ENCODE peak calls at places on chromosomes 6 and 20, in four cellular contexts. C, B, M and Q are unnamed samples.

GRCh38 chr6:79671605-79672266 is 40.6 kb downstream of the SH3BGRL2 start:
- DNase-seq in M (no peak), C (peak), B (no peak), Q (peak)

GRCh38 chr6:96742702-96743101 is 94.6 kb downstream of the GPR63 start:
- DNase-seq in C (no peak), B (no peak), M (no peak), Q (no peak)

GRCh38 chr6:41555326-41556300 is 9.4 kb downstream of the FOXP4 start:
- DNase-seq in B (no peak), C (no peak), M (no peak), Q (no peak)

GRCh38 chr6:36780517-36781210 is 58.6 kb downstream of the CPNE5 start:
- DNase-seq in M (no peak), B (no peak), C (no peak), Q (no peak)

GRCh38 chr20:24470782-24471582 is 1.6 kb downstream of the SYNDIG1 start:
- DNase-seq in B (peak), C (peak), M (peak), Q (no peak)

GRCh38 chr6:27791182-27791939 is 120.8 kb downstream of the OR2B2 start:
- DNase-seq in M (peak), C (peak), B (peak), Q (peak)

GRCh38 chr20:62413896-62414481 is 6.9 kb upstream of the CABLES2 start:
- DNase-seq in C (peak), M (no peak), B (no peak), Q (no peak)

GRCh38 chr6:168648240-168648639 is 207.3 kb downstream of the SMOC2 start:
- DNase-seq in B (no peak), C (no peak), M (no peak), Q (no peak)

GRCh38 chr20:23119456-23120216 is 33.5 kb upstream of the CD93 start:
- DNase-seq in C (no peak), B (no peak), M (no peak), Q (no peak)

GRCh38 chr6:46062312-46062711 is 46.7 kb upstream of the CLIC5 start:
- DNase-seq in C (no peak), B (no peak), M (no peak), Q (no peak)

GRCh38 chr6:44833248-44833647 is 445.7 kb downstream of the CDC5L start:
- DNase-seq in C (no peak), B (no peak), M (no peak), Q (no peak)

GRCh38 chr6:69392745-69393144 is 404.1 kb downstream of the LMBRD1 start:
- DNase-seq in C (no peak), B (no peak), M (no peak), Q (no peak)

GRCh38 chr20:51456511-51457280 is 85.8 kb downstream of the NFATC2 start:
- DNase-seq in B (no peak), C (peak), M (no peak), Q (peak)

GRCh38 chr20:25033250-25033940 is 24.5 kb downstream of the ACSS1 start:
- DNase-seq in B (no peak), M (no peak), C (no peak), Q (no peak)

GRCh38 chr6:157429248-157429647 is 48.3 kb downstream of the ZDHHC14 start:
- DNase-seq in M (no peak), C (no peak), B (no peak), Q (no peak)

GRCh38 chr20:38269715-38270114 is 9.2 kb upstream of the KIAA1755 start:
- DNase-seq in M (no peak), C (no peak), B (no peak), Q (no peak)

GRCh38 chr6:13709698-13710551 is 1.7 kb downstream of the RANBP9 start:
- DNase-seq in M (no peak), C (no peak), B (no peak), Q (peak)
- H3K18ac ChIP-seq in M (no peak), C (no peak), B (no peak), Q (peak)

GRCh38 chr6:32151885-32152311 is at the start of gene PRRT1:
- DNase-seq in M (peak), C (no peak), B (no peak), Q (peak)

GRCh38 chr6:32153835-32154513 is at the start of gene PPT2:
- DNase-seq in C (peak), M (peak), B (peak), Q (peak)

GRCh38 chr6:32151131-32151884 is 431 bp downstream of the PRRT1 start:
- DNase-seq in M (no peak), C (no peak), B (no peak), Q (no peak)

GRCh38 chr6:32153252-32153834 is 598 bp upstream of the PPT2 start:
- DNase-seq in M (peak), C (peak), B (no peak), Q (peak)

DNA sequence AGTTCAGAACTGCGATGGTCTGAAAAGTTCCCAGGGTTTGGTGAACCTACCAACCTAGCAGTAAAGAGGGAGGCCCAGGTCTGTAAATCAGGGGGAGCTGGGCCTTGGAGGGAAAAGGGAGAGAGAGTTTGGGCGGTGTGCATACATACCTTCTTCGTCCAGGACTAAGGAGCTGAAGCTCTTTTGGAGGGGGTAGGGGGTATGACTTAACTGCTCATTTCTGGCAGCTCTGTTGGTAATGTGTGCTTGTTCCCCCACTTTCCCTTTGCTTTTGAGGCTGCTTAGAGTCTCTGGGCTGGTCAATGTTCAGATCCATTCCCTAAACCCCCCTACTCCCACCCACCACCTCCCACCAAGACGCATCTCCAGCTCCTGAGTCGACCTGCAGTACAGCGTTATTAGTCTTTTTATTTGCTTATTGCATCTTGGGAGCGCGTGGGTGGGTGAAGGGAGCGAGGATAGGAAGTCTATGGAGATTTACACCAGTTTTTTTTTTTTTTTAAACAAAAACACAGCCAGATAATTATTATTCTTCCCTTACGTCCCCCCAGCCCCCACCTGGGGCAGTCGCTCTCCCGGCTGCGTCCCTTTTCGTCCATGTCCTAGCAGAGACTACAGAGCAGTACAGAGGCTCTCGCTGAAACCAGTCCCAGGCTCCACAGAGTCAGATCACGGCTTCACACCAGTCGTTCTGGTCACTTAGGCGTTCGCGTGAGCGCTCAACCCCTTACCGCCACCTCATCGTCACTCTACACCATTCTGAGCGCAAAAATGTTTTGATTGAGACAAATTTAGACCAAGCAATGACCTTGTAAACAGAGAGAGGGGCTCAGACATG is 894 bp upstream of the PRRT1 start:
- DNase-seq in B (no peak), C (no peak), M (no peak), Q (peak)
- H3K18ac ChIP-seq in B (peak), C (no peak), M (peak), Q (peak)

DNA sequence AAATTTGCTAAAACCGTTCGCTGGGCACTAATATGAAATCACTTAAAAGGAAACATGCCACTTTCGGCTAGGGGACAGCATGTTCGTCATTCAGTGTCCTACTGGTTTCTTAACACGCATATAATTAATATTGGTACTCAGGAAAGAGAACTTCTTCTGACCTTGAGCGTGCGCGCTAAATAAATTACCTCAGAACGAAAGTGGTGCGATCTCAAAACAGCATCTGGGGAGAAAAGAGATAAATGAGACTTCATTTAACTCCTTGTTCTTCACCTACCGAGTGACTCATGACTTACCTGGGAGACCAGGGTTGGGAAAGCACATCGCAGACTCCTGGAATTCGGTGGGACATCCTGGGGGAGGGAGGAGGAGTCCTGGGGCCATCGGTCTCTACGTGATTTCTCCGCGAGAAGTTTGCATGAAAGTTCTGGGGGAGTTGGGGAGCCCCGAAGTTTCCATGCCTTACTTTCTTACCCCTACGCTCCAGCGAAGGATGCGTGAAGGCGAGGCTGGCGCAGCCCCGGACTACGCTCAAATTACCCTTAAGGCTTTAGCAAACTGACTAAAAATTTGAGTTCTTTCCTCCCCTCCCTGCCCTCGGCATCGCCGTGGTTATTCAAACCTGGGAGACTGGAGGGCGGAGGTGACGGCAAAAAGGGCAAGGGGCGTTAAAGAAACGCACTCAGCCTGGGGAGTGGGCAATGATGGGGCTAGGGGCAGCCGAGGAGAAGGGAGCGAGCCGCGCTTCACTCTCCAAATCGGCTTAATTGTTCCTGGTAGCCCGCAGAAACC is 1.1 kb upstream of the BEND6 start:
- DNase-seq in C (peak), B (peak), M (peak), Q (peak)
- H3K18ac ChIP-seq in C (peak), B (peak), M (peak), Q (peak)

GRCh38 chr6:53792973-53793317 is 1.9 kb upstream of the LRRC1 start:
- DNase-seq in B (no peak), C (no peak), M (no peak), Q (no peak)

GRCh38 chr6:53795254-53795701 is 473 bp downstream of the LRRC1 start:
- DNase-seq in C (no peak), B (no peak), M (no peak), Q (peak)

GRCh38 chr6:53794720-53795253 is at the start of gene LRRC1:
- DNase-seq in B (peak), M (peak), C (peak), Q (peak)

GRCh38 chr6:53793318-53793975 is 1.4 kb upstream of the LRRC1 start:
- DNase-seq in M (peak), B (peak), C (peak), Q (peak)

DNA sequence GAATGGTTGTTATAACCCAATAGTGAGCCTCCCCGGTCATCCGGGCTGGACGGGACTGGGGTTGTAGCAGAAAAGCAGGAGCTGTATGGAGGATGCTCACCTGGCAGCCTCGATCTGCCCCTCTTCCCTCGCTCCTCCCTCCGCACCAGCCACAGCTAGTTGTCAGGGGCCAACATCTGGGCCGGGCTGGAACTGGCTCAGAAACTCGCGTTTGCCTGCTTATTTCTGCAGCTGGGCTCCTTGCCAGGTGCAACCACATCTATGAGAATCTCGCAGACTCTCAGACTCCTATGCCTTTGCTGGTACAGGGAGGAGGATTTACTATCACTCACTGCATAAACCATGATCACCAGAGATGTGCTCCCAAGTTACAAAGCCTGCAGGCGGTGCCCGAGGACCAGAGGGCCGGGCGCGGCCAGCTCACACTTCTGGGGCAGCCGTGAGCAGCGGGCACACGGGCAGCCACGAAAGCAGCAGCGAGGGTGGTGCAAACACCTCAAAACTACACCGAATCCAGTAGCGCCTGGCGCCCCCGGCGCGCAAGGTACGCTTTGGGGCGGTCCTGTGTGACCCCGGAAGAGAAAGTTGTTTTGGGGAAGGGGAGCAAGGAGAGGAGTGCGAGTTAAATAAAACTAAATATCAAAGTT is 609 bp upstream of the LRRC1 start:
- DNase-seq in M (peak), C (peak), B (no peak), Q (peak)
- H3K18ac ChIP-seq in M (peak), C (no peak), B (peak), Q (peak)

GRCh38 chr20:10200329-10200728 is 18.3 kb upstream of the SNAP25 start:
- DNase-seq in C (no peak), M (no peak), B (no peak), Q (no peak)
- H3K18ac ChIP-seq in C (no peak), M (no peak), B (no peak), Q (no peak)

GRCh38 chr6:147157930-147158329 is 46.3 kb upstream of the STXBP5 start:
- DNase-seq in C (no peak), B (no peak), M (no peak), Q (no peak)

GRCh38 chr6:147159536-147160374 is 44.5 kb upstream of the STXBP5 start:
- DNase-seq in B (no peak), M (no peak), C (no peak), Q (no peak)

GRCh38 chr6:147160593-147160992 is 43.6 kb upstream of the STXBP5 start:
- DNase-seq in C (no peak), M (no peak), B (no peak), Q (no peak)

GRCh38 chr6:147156799-147157382 is 47.3 kb upstream of the STXBP5 start:
- DNase-seq in B (no peak), C (no peak), M (no peak), Q (peak)

DNA sequence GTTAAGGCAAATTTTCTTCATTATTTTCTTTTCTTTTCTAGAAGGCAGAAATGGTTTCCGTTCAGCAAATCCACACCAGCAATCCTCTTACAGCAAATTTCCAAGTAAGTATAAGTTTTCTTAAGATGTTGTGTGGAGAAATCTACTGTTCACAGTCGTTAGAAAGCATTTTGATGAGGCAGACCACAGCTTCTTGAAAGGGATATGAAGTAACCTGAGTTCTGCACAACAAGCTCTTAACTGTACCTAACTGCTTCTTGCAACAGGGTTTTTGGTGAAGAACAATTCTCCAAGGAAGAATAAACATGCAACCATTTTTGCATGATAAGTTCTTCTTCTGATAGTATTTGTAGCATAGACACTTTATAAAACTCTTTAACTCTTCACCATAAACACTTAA is 45.3 kb upstream of the STXBP5 start:
- DNase-seq in C (no peak), B (no peak), M (no peak), Q (no peak)
- H3K18ac ChIP-seq in C (no peak), B (no peak), M (no peak), Q (no peak)

GRCh38 chr6:30883476-30883742 is 910 bp upstream of the DDR1 start:
- DNase-seq in M (no peak), B (no peak), C (no peak), Q (no peak)
- H3K18ac ChIP-seq in M (peak), B (peak), C (peak), Q (peak)